ENCODE peak calls at places on chromosomes 5 and 9, in nine cellular contexts. Q is transverse colon; B is amniotic stem cell; S is HuH-7.5; U is activated CD4-positive, CD25-positive, alpha-beta regulatory T cell treated with anti-CD3 and anti-CD28 coated beads, Interleukin-2, amount 50 U/mL, for 16 hours; X is epithelial cell of prostate; W is DMS153; D is activated naive CD8-positive, alpha-beta T cell treated with anti-CD3 and anti-CD28 coated beads, Interleukin-2, amount 50 U/mL, for 24 hours; Z is mucosa of descending colon. Y is an unnamed sample.

GRCh38 chr5:180111273-180111695 is 39.7 kb upstream of the RNF130 start:
- DNase-seq in B (no peak), S (no peak), X (no peak), U (no peak), D (no peak), Q (no peak), Z (no peak), W (no peak), Y (no peak)

GRCh38 chr5:43313854-43314457 is 744 bp upstream of the HMGCS1 start:
- DNase-seq in W (peak), Q (no peak), D (no peak), B (no peak), U (no peak), Z (peak), X (no peak), S (no peak), Y (no peak)

GRCh38 chr5:78787763-78788162 is 139.2 kb upstream of the LHFPL2 start:
- DNase-seq in W (no peak), U (no peak), D (no peak), Z (no peak), B (no peak), X (no peak), Q (no peak), S (no peak), Y (no peak)

GRCh38 chr5:179192185-179192890 is 132.2 kb downstream of the ZNF354C start:
- DNase-seq in X (no peak), W (no peak), S (no peak), B (no peak), U (no peak), D (no peak), Q (no peak), Z (no peak), Y (no peak)

GRCh38 chr5:159507055-159507454 is 176.8 kb upstream of the IL12B start:
- DNase-seq in Z (no peak), U (no peak), D (no peak), W (no peak), S (no peak), X (no peak), B (no peak), Q (no peak), Y (no peak)

GRCh38 chr5:59766394-59766793 is 127.1 kb downstream of the PDE4D start:
- DNase-seq in X (no peak), Z (peak), D (no peak), S (no peak), B (no peak), U (no peak), Q (peak), W (peak), Y (no peak)

GRCh38 chr9:10612649-10613398 is at the start of gene PTPRD:
- DNase-seq in U (no peak), Q (peak), S (peak), B (no peak), W (peak), Z (peak), X (peak), D (peak), Y (peak)

GRCh38 chr9:77952641-77953341 is 78.8 kb downstream of the GNAQ start:
- DNase-seq in Z (no peak), S (no peak), B (no peak), D (no peak), W (peak), X (no peak), U (no peak), Q (no peak), Y (peak)

GRCh38 chr5:13957032-13957645 is 12.7 kb upstream of the DNAH5 start:
- DNase-seq in W (peak), U (no peak), Z (peak), B (peak), D (no peak), Q (no peak), X (no peak), S (peak), Y (peak)

GRCh38 chr5:89595065-89595464 is 712.1 kb upstream of the MEF2C start:
- DNase-seq in U (no peak), B (no peak), Q (no peak), Z (no peak), S (no peak), D (no peak), X (no peak), W (no peak), Y (no peak)

GRCh38 chr5:161086456-161086855 is 234.4 kb upstream of the ATP10B start:
- DNase-seq in Q (no peak), W (no peak), S (no peak), B (no peak), Z (no peak), U (no peak), D (no peak), X (no peak), Y (no peak)

GRCh38 chr5:165630211-165630866 is 2124.9 kb downstream of the MAT2B start:
- DNase-seq in U (no peak), W (no peak), X (no peak), B (no peak), D (peak), Q (peak), S (no peak), Z (peak), Y (peak)

GRCh38 chr5:163631846-163632245 is 126.4 kb downstream of the MAT2B start:
- DNase-seq in Q (no peak), X (no peak), W (no peak), B (no peak), Z (no peak), S (no peak), U (no peak), D (no peak), Y (no peak)